ENCODE peak calls at places on chromosome 14, in eight cellular contexts. N, X, J, L, Q, U, T and R are unnamed samples. For H3K4me1, the result is how much of the 10 kb centered on the place peaks cover.

GRCh38 chr14:90743826-90744225 is 72.4 kb downstream of the TTC7B start:
- DNase-seq in N (no peak), X (no peak), J (no peak), L (no peak), Q (no peak), U (no peak), T (no peak), R (no peak)

GRCh38 chr14:52987514-52987913 is 36.7 kb upstream of the FERMT2 start:
- DNase-seq in N (no peak), X (no peak), J (no peak), L (no peak), Q (no peak), U (no peak), T (no peak), R (no peak)

GRCh38 chr14:47040490-47040889 is 388.9 kb upstream of the RPL10L start:
- DNase-seq in N (no peak), X (peak), J (no peak), L (no peak), Q (peak), U (no peak), T (peak), R (peak)

GRCh38 chr14:75119056-75119455 is 7.8 kb downstream of the NEK9 start:
- DNase-seq in N (no peak), X (no peak), J (no peak), L (no peak), Q (no peak), U (no peak), T (no peak), R (no peak)

GRCh38 chr14:90444077-90444696 is 47.4 kb downstream of the CALM1 start:
- DNase-seq in N (no peak), X (no peak), J (no peak), L (no peak), Q (no peak), U (peak), T (no peak), R (no peak)

GRCh38 chr14:104843006-104843405 is 22.1 kb upstream of the CEP170B start:
- DNase-seq in N (no peak), X (no peak), J (no peak), L (no peak), Q (no peak), U (no peak), T (no peak), R (no peak)

GRCh38 chr14:91354979-91355685 is 62.5 kb downstream of the CCDC88C start:
- DNase-seq in N (no peak), X (no peak), J (no peak), L (peak), Q (peak), U (no peak), T (no peak), R (no peak)

GRCh38 chr14:65470404-65470880 is 57.9 kb downstream of the FUT8 start:
- DNase-seq in N (no peak), X (no peak), J (no peak), L (no peak), Q (peak), U (no peak), T (no peak), R (peak)

GRCh38 chr14:96722751-96723150 is 74.4 kb upstream of the VRK1 start:
- DNase-seq in N (no peak), X (no peak), J (no peak), L (no peak), Q (no peak), U (no peak), T (no peak), R (no peak)

GRCh38 chr14:22070119-22070982 is 396.7 kb upstream of the OR4E1 start:
- DNase-seq in N (no peak), X (no peak), J (peak), L (no peak), Q (peak), U (peak), T (peak), R (peak)

GRCh38 chr14:74980746-74981661 is 21.7 kb upstream of the EIF2B2 start:
- DNase-seq in N (no peak), X (peak), J (no peak), L (no peak), Q (peak), U (peak), T (peak), R (no peak)

GRCh38 chr14:80047761-80048160 is 163.5 kb downstream of the DIO2 start:
- DNase-seq in N (no peak), X (no peak), J (no peak), L (no peak), Q (no peak), U (no peak), T (no peak), R (no peak)

GRCh38 chr14:61335876-61336275 is 14.5 kb downstream of the PRKCH start:
- DNase-seq in N (no peak), X (no peak), J (no peak), L (no peak), Q (no peak), U (no peak), T (no peak), R (no peak)

GRCh38 chr14:92666251-92666650 is 82.2 kb downstream of the LGMN start:
- DNase-seq in N (no peak), X (no peak), J (no peak), L (no peak), Q (no peak), U (no peak), T (no peak), R (no peak)

GRCh38 chr14:74697543-74697942 is 15.3 kb downstream of the AREL1 start:
- DNase-seq in N (no peak), X (no peak), J (no peak), L (no peak), Q (no peak), U (no peak), T (peak), R (no peak)

GRCh38 chr14:72883109-72883508 is 10.8 kb downstream of the DPF3 start:
- DNase-seq in N (no peak), X (no peak), J (no peak), L (no peak), Q (no peak), U (no peak), T (no peak), R (no peak)

GRCh38 chr14:75562048-75562447 is 16.4 kb upstream of the FLVCR2 start:
- DNase-seq in N (no peak), X (no peak), J (no peak), L (no peak), Q (no peak), U (no peak), T (no peak), R (no peak)

GRCh38 chr14:48914382-48914781 is 671.8 kb downstream of the RPS29 start:
- DNase-seq in N (no peak), X (no peak), J (no peak), L (no peak), Q (no peak), U (no peak), T (peak), R (no peak)

GRCh38 chr14:20662968-20663731 is 21.2 kb upstream of the RNASE4 start:
- DNase-seq in N (peak), X (peak), J (peak), L (peak), Q (peak), U (peak), T (peak), R (peak)

GRCh38 chr14:22131749-22132476 is 457.1 kb downstream of the DAD1 start:
- DNase-seq in N (no peak), X (no peak), J (peak), L (no peak), Q (peak), U (no peak), T (peak), R (no peak)

DNA sequence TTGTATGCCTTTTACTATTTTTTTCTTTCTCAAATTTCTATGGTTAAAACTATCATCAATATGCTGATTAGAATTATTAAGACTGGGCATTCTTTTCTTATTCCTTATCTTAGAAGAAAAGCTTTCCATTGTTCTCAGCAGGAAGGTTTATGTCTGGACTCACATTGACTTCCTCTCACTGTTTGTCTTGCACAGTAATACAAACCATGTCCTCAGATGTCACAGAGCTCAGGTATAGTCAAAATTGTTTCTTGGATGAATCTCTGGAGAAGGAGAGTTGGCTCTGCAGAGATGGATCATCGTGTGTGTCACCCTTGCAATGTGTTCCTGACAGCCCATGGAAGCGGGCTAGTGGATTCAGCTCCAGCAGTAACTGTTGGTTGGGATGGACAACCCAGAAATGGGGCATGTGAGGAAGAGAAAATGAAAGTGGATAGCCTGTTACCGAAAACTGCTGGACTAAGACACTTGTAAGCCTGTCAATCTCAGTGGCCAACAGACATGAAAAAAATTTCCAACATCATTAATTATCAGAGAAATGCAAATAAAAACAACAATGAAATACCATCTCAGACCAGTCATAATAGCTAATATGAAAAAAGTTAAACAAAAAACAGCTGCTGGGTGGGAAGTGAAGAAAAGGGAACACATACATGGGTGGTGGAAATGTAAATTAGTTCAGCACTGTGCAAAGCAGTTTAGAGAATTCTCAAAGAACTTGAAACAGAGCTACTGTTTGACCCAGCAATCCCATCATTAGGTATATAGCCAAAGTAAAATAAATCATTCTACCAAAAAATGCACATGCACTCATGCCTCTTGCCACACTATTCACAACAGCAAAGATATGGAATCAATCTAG is 967.8 kb downstream of the TMEM121 start:
- DNase-seq in N (no peak), X (no peak), J (no peak), L (no peak), Q (no peak), U (no peak), T (no peak), R (no peak)
- H3K4me3 ChIP-seq in N (no peak), X (no peak), J (no peak), L (no peak), Q (no peak), U (no peak), T (no peak), R (no peak)

GRCh38 chr14:55604900-55605418 is 25.0 kb downstream of the KTN1 start:
- DNase-seq in N (no peak), X (no peak), J (no peak), L (no peak), Q (no peak), U (no peak), T (no peak), R (no peak)

GRCh38 chr14:55605793-55606192 is 25.8 kb downstream of the KTN1 start:
- DNase-seq in N (no peak), X (no peak), J (no peak), L (no peak), Q (no peak), U (no peak), T (peak), R (no peak)

GRCh38 chr14:55600784-55601561 is 21.0 kb downstream of the KTN1 start:
- DNase-seq in N (no peak), X (no peak), J (no peak), L (no peak), Q (no peak), U (no peak), T (no peak), R (no peak)

GRCh38 chr14:55604467-55604866 is 24.5 kb downstream of the KTN1 start:
- DNase-seq in N (no peak), X (no peak), J (no peak), L (no peak), Q (no peak), U (no peak), T (no peak), R (no peak)

DNA sequence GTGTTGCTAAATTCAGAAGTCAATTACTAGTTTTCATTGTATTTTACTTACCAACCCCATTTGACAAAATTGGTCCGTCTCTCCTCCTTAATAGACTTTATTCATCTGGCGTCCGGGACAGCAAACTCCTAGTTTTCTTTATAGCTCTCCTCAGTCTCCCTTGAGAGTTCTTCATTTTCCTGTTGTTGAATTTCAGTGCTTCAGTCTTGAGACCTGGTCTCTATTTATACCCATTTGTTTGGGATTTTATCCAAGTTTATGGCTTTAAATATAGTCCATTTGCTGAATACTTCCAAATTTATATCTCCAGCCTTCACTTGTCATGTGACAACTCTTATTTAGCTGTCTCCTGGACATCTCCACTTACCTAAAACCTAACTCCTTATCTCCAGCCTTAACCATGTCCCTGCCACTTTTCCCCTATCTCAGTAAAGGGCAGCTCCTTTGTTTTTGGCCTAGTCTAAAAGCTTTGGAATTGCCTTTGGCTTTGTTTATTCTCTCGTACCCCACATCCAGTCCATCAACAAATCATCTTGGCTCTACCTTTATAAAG is 23.5 kb downstream of the KTN1 start:
- DNase-seq in N (no peak), X (no peak), J (no peak), L (no peak), Q (no peak), U (no peak), T (no peak), R (no peak)
- H3K4me1 ChIP-seq in N (under half), X (under half), J (under half), L (half or more), Q (under half), U (half or more), T (under half), R (under half)

DNA sequence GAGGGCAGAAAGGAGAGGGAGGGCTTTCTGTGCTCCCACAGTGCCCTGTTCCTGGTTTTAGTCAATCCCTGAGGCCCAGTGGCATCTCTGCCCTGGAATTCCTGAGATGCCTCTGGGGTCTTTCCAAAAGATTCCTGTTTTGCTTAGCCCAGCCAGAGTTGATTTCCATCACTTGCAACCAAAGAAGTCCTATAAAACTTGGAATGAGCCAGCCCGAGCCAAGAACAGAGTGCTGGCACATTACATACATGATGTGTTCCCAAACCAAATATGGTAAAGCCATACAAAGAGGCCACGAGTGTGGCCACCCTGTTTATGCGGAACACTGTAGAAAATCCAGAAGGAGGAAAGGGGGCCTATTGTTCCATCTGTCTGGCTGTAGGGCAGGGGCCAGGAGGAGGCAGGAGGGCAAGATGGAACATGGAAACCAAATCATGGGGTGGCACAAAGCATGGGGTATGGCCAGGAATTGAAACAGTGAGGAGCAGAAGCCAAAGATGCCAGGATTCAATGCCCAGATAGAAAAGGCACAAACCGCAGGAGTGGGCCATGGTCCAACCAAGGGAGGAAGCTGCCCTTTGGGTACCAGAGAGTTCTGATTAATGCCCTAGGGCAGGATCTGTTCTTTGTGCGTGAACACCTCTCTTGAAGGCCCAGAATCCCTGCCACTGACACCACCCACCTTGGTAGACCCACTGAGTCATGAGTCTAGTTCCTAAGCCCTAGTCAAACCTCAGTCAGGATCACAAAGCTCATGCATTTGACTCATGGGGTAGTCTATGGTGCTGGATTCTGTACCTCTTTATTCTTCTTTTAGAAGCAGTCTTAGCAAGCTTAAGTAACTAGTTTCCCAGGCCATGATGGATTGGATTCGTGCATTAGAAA is 75.2 kb downstream of the LRRC74A start:
- DNase-seq in N (no peak), X (no peak), J (no peak), L (no peak), Q (no peak), U (no peak), T (no peak), R (no peak)
- H3K4me3 ChIP-seq in N (no peak), X (no peak), J (no peak), L (no peak), Q (no peak), U (no peak), T (no peak), R (no peak)

DNA sequence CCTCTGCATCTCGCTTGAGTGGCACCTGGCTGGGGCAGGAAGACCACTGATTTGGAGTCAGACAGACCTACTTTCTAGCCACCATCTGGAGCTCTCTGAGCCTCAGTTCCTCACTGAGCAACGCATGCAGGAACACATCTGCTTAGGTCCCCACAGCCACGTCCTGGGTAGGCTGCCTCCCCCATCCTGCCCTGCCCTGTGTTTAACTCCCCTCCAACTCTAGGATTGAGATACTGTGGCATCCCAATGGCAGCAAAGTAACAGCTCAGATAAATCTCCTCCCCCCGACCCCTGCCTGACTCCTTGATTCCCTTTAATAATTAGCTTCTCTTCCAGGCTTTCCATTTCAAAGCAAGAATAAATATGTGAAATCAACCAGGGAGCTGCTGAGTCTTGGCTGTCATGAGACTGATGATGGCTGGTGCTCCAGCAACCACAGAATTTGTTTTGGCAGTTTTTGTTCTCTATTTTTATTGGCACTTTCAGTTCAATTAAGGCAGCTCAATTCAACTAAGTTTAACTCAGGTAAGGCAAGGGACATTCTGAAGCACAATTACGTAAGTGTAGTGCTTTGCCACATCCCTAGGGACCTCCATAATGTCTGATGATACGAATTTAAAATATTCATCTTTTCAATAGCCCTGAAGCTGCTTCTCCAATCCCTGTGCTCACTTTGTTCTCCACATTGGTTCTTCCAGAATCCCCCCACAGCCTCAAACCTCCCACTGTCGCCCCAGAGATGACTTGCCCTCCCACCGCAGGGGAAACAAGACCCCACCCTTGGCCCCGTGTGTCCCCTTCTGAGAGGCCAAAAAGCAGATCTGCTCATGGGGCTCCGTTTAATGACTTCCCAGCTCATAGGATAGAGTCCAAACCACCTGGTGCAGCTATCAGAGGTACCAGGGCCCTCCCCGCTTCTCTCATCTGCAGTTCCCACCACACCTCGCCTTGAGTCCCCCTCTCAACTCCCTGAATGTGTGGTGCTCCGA is 58.2 kb downstream of the ESR2 start:
- DNase-seq in N (no peak), X (no peak), J (peak), L (no peak), Q (no peak), U (no peak), T (no peak), R (no peak)
- H3K4me1 ChIP-seq in N (under half), X (under half), J (under half), L (under half), Q (under half), U (under half), T (under half), R (under half)

GRCh38 chr14:29521526-29522137 is 406.0 kb downstream of the PRKD1 start:
- DNase-seq in N (no peak), X (peak), J (no peak), L (no peak), Q (peak), U (no peak), T (peak), R (no peak)

DNA sequence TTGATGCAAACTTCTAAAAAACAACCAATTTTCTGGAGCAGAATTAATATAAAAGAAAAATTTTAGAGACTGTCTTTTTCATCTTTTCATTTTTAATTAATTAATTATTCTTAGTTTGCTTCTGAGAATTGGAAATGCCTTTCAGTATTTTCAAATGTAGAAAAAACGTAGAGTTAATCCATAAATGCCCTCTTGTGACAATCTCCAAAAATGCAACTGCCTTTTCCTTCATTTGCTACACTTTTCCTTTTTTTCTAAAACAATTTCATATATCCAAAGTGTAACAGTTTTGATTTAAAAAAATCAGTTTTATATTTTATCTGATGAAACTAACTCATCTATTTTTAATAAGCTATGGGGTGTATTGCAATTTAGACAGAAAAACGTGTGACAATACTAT is 409.3 kb downstream of the PRKD1 start:
- DNase-seq in N (no peak), X (no peak), J (no peak), L (no peak), Q (no peak), U (no peak), T (no peak), R (no peak)
- H3K4me3 ChIP-seq in N (no peak), X (no peak), J (no peak), L (no peak), Q (no peak), U (no peak), T (no peak), R (no peak)